ENCODE peak calls at places on chromosomes 7 and 10, in eight cellular contexts. One of them, this sample, is unnamed.
A peak's percentile ranks its signal among the peaks of the same experiment; 100 is the strongest.

GRCh38 chr7:100673942-100674431 is 447 bp downstream of the GNB2 start:
- DNase-seq in IMR-90: no peak
- DNase-seq in uterus: peak; percentile 61
- DNase-seq in GM12878: no peak
- DNase-seq in prostate gland: no peak
- DNase-seq in adrenal gland: peak; percentile 64
- DNase-seq in breast epithelium: no peak
- DNase-seq in A549: no peak
- DNase-seq in this sample: no peak

GRCh38 chr10:94785211-94785610 is 22.7 kb downstream of the CYP2C19 start:
- DNase-seq in IMR-90: no peak
- DNase-seq in uterus: no peak
- DNase-seq in GM12878: no peak
- DNase-seq in prostate gland: no peak
- DNase-seq in adrenal gland: no peak
- DNase-seq in breast epithelium: no peak
- DNase-seq in A549: no peak
- DNase-seq in this sample: no peak

GRCh38 chr10:23100331-23101030 is 5.1 kb downstream of the MSRB2 start:
- DNase-seq in IMR-90: no peak
- DNase-seq in uterus: no peak
- DNase-seq in GM12878: no peak
- DNase-seq in prostate gland: no peak
- DNase-seq in adrenal gland: no peak
- DNase-seq in breast epithelium: no peak
- DNase-seq in A549: no peak
- DNase-seq in this sample: no peak

GRCh38 chr7:36207451-36208291 is 54.6 kb downstream of the EEPD1 start:
- DNase-seq in IMR-90: peak; percentile 96
- DNase-seq in uterus: peak; percentile 31
- DNase-seq in GM12878: no peak
- DNase-seq in prostate gland: no peak
- DNase-seq in adrenal gland: peak; percentile 82
- DNase-seq in breast epithelium: peak; percentile 47
- DNase-seq in A549: peak; percentile 90
- DNase-seq in this sample: no peak

GRCh38 chr10:77685494-77685893 is 47.9 kb upstream of the KCNMA1 start:
- DNase-seq in IMR-90: no peak
- DNase-seq in uterus: no peak
- DNase-seq in GM12878: no peak
- DNase-seq in prostate gland: no peak
- DNase-seq in adrenal gland: no peak
- DNase-seq in breast epithelium: no peak
- DNase-seq in A549: no peak
- DNase-seq in this sample: no peak

GRCh38 chr7:27300401-27300800 is 57.8 kb downstream of the EVX1 start:
- DNase-seq in IMR-90: no peak
- DNase-seq in uterus: no peak
- DNase-seq in GM12878: no peak
- DNase-seq in prostate gland: no peak
- DNase-seq in adrenal gland: peak; percentile 34
- DNase-seq in breast epithelium: no peak
- DNase-seq in A549: no peak
- DNase-seq in this sample: no peak

GRCh38 chr10:77041636-77042258 is 595.9 kb downstream of the KCNMA1 start:
- DNase-seq in IMR-90: no peak
- DNase-seq in uterus: no peak
- DNase-seq in GM12878: no peak
- DNase-seq in prostate gland: no peak
- DNase-seq in adrenal gland: peak; percentile 26
- DNase-seq in breast epithelium: no peak
- DNase-seq in A549: no peak
- DNase-seq in this sample: peak; percentile 12

GRCh38 chr10:29687411-29688160 is 52.8 kb upstream of the SVIL start:
- DNase-seq in IMR-90: peak; percentile 25
- DNase-seq in uterus: no peak
- DNase-seq in GM12878: no peak
- DNase-seq in prostate gland: no peak
- DNase-seq in adrenal gland: no peak
- DNase-seq in breast epithelium: no peak
- DNase-seq in A549: no peak
- DNase-seq in this sample: no peak

GRCh38 chr10:971613-972012 is 16.6 kb upstream of the GTPBP4 start:
- DNase-seq in IMR-90: no peak
- DNase-seq in uterus: no peak
- DNase-seq in GM12878: no peak
- DNase-seq in prostate gland: no peak
- DNase-seq in adrenal gland: no peak
- DNase-seq in breast epithelium: no peak
- DNase-seq in A549: no peak
- DNase-seq in this sample: no peak

GRCh38 chr7:51186531-51186930 is 130.1 kb downstream of the COBL start:
- DNase-seq in IMR-90: peak; percentile 2
- DNase-seq in uterus: no peak
- DNase-seq in GM12878: no peak
- DNase-seq in prostate gland: peak; percentile 46
- DNase-seq in adrenal gland: no peak
- DNase-seq in breast epithelium: no peak
- DNase-seq in A549: no peak
- DNase-seq in this sample: no peak

GRCh38 chr10:87761892-87762291 is 56.1 kb downstream of the ATAD1 start:
- DNase-seq in IMR-90: peak; percentile 82
- DNase-seq in uterus: no peak
- DNase-seq in GM12878: no peak
- DNase-seq in prostate gland: no peak
- DNase-seq in adrenal gland: peak; percentile 54
- DNase-seq in breast epithelium: no peak
- DNase-seq in A549: peak; percentile 58
- DNase-seq in this sample: no peak

GRCh38 chr7:24158976-24159375 is 125.0 kb upstream of the NPY start:
- DNase-seq in IMR-90: no peak
- DNase-seq in uterus: no peak
- DNase-seq in GM12878: no peak
- DNase-seq in prostate gland: no peak
- DNase-seq in adrenal gland: no peak
- DNase-seq in breast epithelium: no peak
- DNase-seq in A549: no peak
- DNase-seq in this sample: no peak

GRCh38 chr10:11894381-11895107 is 71.4 kb downstream of the PROSER2 start:
- DNase-seq in IMR-90: no peak
- DNase-seq in uterus: no peak
- DNase-seq in GM12878: no peak
- DNase-seq in prostate gland: no peak
- DNase-seq in adrenal gland: no peak
- DNase-seq in breast epithelium: no peak
- DNase-seq in A549: no peak
- DNase-seq in this sample: no peak

GRCh38 chr10:11895598-11895997 is 72.4 kb downstream of the PROSER2 start:
- DNase-seq in IMR-90: no peak
- DNase-seq in uterus: no peak
- DNase-seq in GM12878: no peak
- DNase-seq in prostate gland: no peak
- DNase-seq in adrenal gland: no peak
- DNase-seq in breast epithelium: no peak
- DNase-seq in A549: no peak
- DNase-seq in this sample: no peak

GRCh38 chr10:11895108-11895466 is 71.9 kb downstream of the PROSER2 start:
- DNase-seq in IMR-90: no peak
- DNase-seq in uterus: no peak
- DNase-seq in GM12878: no peak
- DNase-seq in prostate gland: no peak
- DNase-seq in adrenal gland: no peak
- DNase-seq in breast epithelium: no peak
- DNase-seq in A549: no peak
- DNase-seq in this sample: no peak

GRCh38 chr10:11891776-11892486 is 68.8 kb downstream of the PROSER2 start:
- DNase-seq in IMR-90: no peak
- DNase-seq in uterus: no peak
- DNase-seq in GM12878: no peak
- DNase-seq in prostate gland: no peak
- DNase-seq in adrenal gland: no peak
- DNase-seq in breast epithelium: no peak
- DNase-seq in A549: no peak
- DNase-seq in this sample: no peak

DNA sequence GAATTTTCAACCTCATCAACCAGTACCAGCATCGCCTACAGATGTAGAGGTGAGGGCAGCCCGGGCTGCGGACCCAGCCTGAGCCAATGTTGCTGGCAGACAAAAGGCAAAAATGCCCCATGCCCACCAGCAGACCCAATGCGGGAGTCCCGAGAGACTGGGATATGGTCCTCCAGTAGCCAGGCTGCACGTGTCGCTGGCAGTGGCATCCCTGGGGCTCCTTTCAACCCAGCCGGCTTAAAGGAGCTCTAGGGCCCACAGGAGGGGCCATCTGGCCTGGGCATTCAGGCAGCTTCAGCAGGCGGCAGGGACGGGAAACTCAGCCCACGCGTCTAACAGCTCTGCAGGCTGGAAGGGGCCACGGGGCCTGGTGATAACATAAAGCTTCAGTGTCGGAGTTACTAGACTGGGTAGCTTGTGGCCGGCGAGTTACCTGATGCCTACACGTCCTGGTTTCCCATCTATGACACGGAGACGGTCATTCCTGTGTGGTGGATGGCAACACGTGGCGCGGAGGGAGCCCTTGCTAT is 70.7 kb downstream of the PROSER2 start:
- DNase-seq in IMR-90: no peak
- DNase-seq in uterus: no peak
- DNase-seq in GM12878: no peak
- DNase-seq in prostate gland: no peak
- DNase-seq in adrenal gland: no peak
- DNase-seq in breast epithelium: no peak
- DNase-seq in A549: no peak
- DNase-seq in this sample: no peak
- H3K4me3 ChIP-seq in IMR-90: no peak overlapping the region
- H3K4me3 ChIP-seq in uterus: no peak overlapping the region
- H3K4me3 ChIP-seq in GM12878: no peak overlapping the region
- H3K4me3 ChIP-seq in prostate gland: no peak overlapping the region
- H3K4me3 ChIP-seq in adrenal gland: no peak overlapping the region
- H3K4me3 ChIP-seq in breast epithelium: no peak overlapping the region
- H3K4me3 ChIP-seq in A549: no peak overlapping the region
- H3K4me3 ChIP-seq in this sample: no peak overlapping the region

DNA sequence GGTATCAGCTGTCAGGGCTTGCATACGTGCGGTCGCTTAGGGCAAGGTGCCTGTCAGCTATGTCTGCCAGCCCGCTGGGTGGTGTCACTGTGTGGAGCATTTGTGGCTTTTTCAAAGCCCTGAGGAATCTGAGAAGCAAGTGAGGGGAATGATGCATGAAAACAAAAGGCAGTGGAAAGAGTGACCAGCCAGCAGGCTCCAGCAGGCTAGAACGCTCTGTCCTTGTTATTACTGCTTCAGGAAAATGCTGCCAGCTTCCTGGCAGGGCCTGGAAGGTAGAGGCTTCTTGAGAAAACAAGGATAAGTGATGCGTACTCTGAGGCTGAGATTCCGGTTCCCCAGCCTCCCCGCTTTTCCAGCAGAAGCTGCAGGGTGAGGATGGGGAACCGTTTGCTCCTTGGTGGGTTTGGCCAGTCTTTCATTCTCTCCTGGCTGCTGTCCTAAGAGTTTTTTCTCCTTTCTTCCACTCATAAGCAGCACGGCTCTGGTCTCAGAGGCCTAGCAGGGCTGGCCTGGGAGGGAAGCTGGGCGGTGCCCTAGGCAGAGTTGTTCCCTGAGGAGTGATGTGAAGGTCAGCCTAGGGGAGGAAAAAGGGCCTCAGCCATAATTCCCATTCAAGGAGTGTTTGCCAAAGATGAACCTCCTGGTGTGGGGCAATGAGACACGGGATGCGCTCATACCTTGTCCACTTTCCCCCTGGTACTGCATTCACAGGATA is 42.8 kb upstream of the MKLN1 start:
- DNase-seq in IMR-90: no peak
- DNase-seq in uterus: peak; percentile 30
- DNase-seq in GM12878: no peak
- DNase-seq in prostate gland: peak; percentile 94
- DNase-seq in adrenal gland: no peak
- DNase-seq in breast epithelium: peak; percentile 85
- DNase-seq in A549: no peak
- DNase-seq in this sample: no peak
- TF ChIP-seq POLR2A in IMR-90: no peak
- TF ChIP-seq POLR2A in uterus: no peak
- TF ChIP-seq POLR2A in GM12878: no peak
- TF ChIP-seq POLR2A in prostate gland: peak; percentile 17
- TF ChIP-seq POLR2A in adrenal gland: no peak
- TF ChIP-seq POLR2A in breast epithelium: no peak
- TF ChIP-seq POLR2A in A549: no peak
- TF ChIP-seq POLR2A in this sample: no peak

DNA sequence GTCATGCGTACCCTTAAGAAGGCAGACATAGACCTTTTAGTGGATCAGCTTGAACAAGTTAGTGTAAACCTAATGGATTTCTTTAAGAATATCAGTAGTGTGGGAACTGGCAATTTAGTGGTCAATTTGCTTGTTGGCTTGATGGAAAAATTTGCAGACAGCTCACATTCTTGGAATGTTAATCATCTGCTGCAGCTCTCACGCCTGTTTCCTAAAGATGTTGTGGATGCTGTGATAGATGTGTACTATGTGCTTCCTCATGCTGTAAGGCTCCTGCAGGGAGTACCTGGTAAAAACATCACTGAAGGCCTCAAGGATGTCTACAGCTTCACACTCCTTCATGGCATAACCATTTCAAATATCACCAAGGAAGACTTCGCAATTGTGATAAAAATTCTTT is 103.4 kb downstream of the ABCA13 start:
- DNase-seq in IMR-90: peak; percentile 37
- DNase-seq in uterus: no peak
- DNase-seq in GM12878: no peak
- DNase-seq in prostate gland: no peak
- DNase-seq in adrenal gland: no peak
- DNase-seq in breast epithelium: no peak
- DNase-seq in A549: no peak
- DNase-seq in this sample: no peak
- H3K27ac ChIP-seq in IMR-90: no peak overlapping the region
- H3K27ac ChIP-seq in uterus: no peak overlapping the region
- H3K27ac ChIP-seq in GM12878: no peak overlapping the region
- H3K27ac ChIP-seq in prostate gland: no peak overlapping the region
- H3K27ac ChIP-seq in adrenal gland: no peak overlapping the region
- H3K27ac ChIP-seq in breast epithelium: no peak overlapping the region
- H3K27ac ChIP-seq in A549: no peak overlapping the region
- H3K27ac ChIP-seq in this sample: no peak overlapping the region

GRCh38 chr10:68604441-68604840 is 44.3 kb downstream of the TET1 start:
- DNase-seq in IMR-90: peak; percentile 16
- DNase-seq in uterus: no peak
- DNase-seq in GM12878: no peak
- DNase-seq in prostate gland: no peak
- DNase-seq in adrenal gland: no peak
- DNase-seq in breast epithelium: no peak
- DNase-seq in A549: no peak
- DNase-seq in this sample: no peak
- H3K4me3 ChIP-seq in IMR-90: no peak overlapping the region
- H3K4me3 ChIP-seq in uterus: no peak overlapping the region
- H3K4me3 ChIP-seq in GM12878: no peak overlapping the region
- H3K4me3 ChIP-seq in prostate gland: no peak overlapping the region
- H3K4me3 ChIP-seq in adrenal gland: no peak overlapping the region
- H3K4me3 ChIP-seq in breast epithelium: no peak overlapping the region
- H3K4me3 ChIP-seq in A549: no peak overlapping the region
- H3K4me3 ChIP-seq in this sample: no peak overlapping the region